ENCODE peak calls at places on chromosomes 4 and X, in five cellular contexts. One of them, this sample, is unnamed.

GRCh38 chrX:68718443-68718820 is 71.0 kb downstream of the STARD8 start:
- DNase-seq in stimulated activated CD8-positive, alpha-beta memory T cell treated with anti-CD3 and anti-CD28 coated beads, Interleukin-7, amount 100 ng/mL, for 1 hour: no peak
- DNase-seq in lower leg skin: no peak
- DNase-seq in tibial artery: no peak
- DNase-seq in T-helper 9 cell: no peak
- DNase-seq in this sample: no peak

GRCh38 chr4:154506253-154506652 is 14.7 kb upstream of the DCHS2 start:
- DNase-seq in stimulated activated CD8-positive, alpha-beta memory T cell treated with anti-CD3 and anti-CD28 coated beads, Interleukin-7, amount 100 ng/mL, for 1 hour: no peak
- DNase-seq in lower leg skin: no peak
- DNase-seq in tibial artery: no peak
- DNase-seq in T-helper 9 cell: no peak
- DNase-seq in this sample: no peak

GRCh38 chr4:145207934-145208333 is 27.5 kb upstream of the OTUD4 start:
- DNase-seq in stimulated activated CD8-positive, alpha-beta memory T cell treated with anti-CD3 and anti-CD28 coated beads, Interleukin-7, amount 100 ng/mL, for 1 hour: no peak
- DNase-seq in lower leg skin: no peak
- DNase-seq in tibial artery: no peak
- DNase-seq in T-helper 9 cell: no peak
- DNase-seq in this sample: no peak

GRCh38 chr4:134160211-134160610 is 41.4 kb downstream of the PABPC4L start:
- DNase-seq in stimulated activated CD8-positive, alpha-beta memory T cell treated with anti-CD3 and anti-CD28 coated beads, Interleukin-7, amount 100 ng/mL, for 1 hour: no peak
- DNase-seq in lower leg skin: no peak
- DNase-seq in tibial artery: no peak
- DNase-seq in T-helper 9 cell: no peak
- DNase-seq in this sample: no peak

GRCh38 chrX:332916-333610 is 14.5 kb upstream of the GTPBP6 start:
- DNase-seq in stimulated activated CD8-positive, alpha-beta memory T cell treated with anti-CD3 and anti-CD28 coated beads, Interleukin-7, amount 100 ng/mL, for 1 hour: no peak
- DNase-seq in lower leg skin: no peak
- DNase-seq in tibial artery: no peak
- DNase-seq in T-helper 9 cell: no peak
- DNase-seq in this sample: no peak

GRCh38 chrX:108312938-108313337 is 125.3 kb downstream of the COL4A6 start:
- DNase-seq in stimulated activated CD8-positive, alpha-beta memory T cell treated with anti-CD3 and anti-CD28 coated beads, Interleukin-7, amount 100 ng/mL, for 1 hour: no peak
- DNase-seq in lower leg skin: peak; percentile 39
- DNase-seq in tibial artery: no peak
- DNase-seq in T-helper 9 cell: no peak
- DNase-seq in this sample: no peak

GRCh38 chr4:173056271-173056670 is 112.3 kb upstream of the GALNT7 start:
- DNase-seq in stimulated activated CD8-positive, alpha-beta memory T cell treated with anti-CD3 and anti-CD28 coated beads, Interleukin-7, amount 100 ng/mL, for 1 hour: no peak
- DNase-seq in lower leg skin: no peak
- DNase-seq in tibial artery: no peak
- DNase-seq in T-helper 9 cell: no peak
- DNase-seq in this sample: no peak

GRCh38 chrX:11944486-11944885 is 186.4 kb downstream of the MSL3 start:
- DNase-seq in stimulated activated CD8-positive, alpha-beta memory T cell treated with anti-CD3 and anti-CD28 coated beads, Interleukin-7, amount 100 ng/mL, for 1 hour: no peak
- DNase-seq in lower leg skin: no peak
- DNase-seq in tibial artery: no peak
- DNase-seq in T-helper 9 cell: no peak
- DNase-seq in this sample: no peak

GRCh38 chrX:119693996-119694451 is 1.1 kb upstream of the SEPTIN6 start:
- DNase-seq in stimulated activated CD8-positive, alpha-beta memory T cell treated with anti-CD3 and anti-CD28 coated beads, Interleukin-7, amount 100 ng/mL, for 1 hour: no peak
- DNase-seq in lower leg skin: no peak
- DNase-seq in tibial artery: no peak
- DNase-seq in T-helper 9 cell: no peak
- DNase-seq in this sample: no peak

GRCh38 chr4:79886557-79886956 is 186.5 kb downstream of the ANTXR2 start:
- DNase-seq in stimulated activated CD8-positive, alpha-beta memory T cell treated with anti-CD3 and anti-CD28 coated beads, Interleukin-7, amount 100 ng/mL, for 1 hour: no peak
- DNase-seq in lower leg skin: no peak
- DNase-seq in tibial artery: no peak
- DNase-seq in T-helper 9 cell: no peak
- DNase-seq in this sample: no peak

GRCh38 chr4:152246659-152247058 is 289.2 kb downstream of the FBXW7 start:
- DNase-seq in stimulated activated CD8-positive, alpha-beta memory T cell treated with anti-CD3 and anti-CD28 coated beads, Interleukin-7, amount 100 ng/mL, for 1 hour: no peak
- DNase-seq in lower leg skin: no peak
- DNase-seq in tibial artery: no peak
- DNase-seq in T-helper 9 cell: no peak
- DNase-seq in this sample: peak; percentile 10

GRCh38 chr4:125115941-125116340 is 198.8 kb upstream of the FAT4 start:
- DNase-seq in stimulated activated CD8-positive, alpha-beta memory T cell treated with anti-CD3 and anti-CD28 coated beads, Interleukin-7, amount 100 ng/mL, for 1 hour: no peak
- DNase-seq in lower leg skin: no peak
- DNase-seq in tibial artery: no peak
- DNase-seq in T-helper 9 cell: no peak
- DNase-seq in this sample: no peak

GRCh38 chr4:153212755-153213154 is 8.5 kb downstream of the TRIM2 start:
- DNase-seq in stimulated activated CD8-positive, alpha-beta memory T cell treated with anti-CD3 and anti-CD28 coated beads, Interleukin-7, amount 100 ng/mL, for 1 hour: no peak
- DNase-seq in lower leg skin: no peak
- DNase-seq in tibial artery: no peak
- DNase-seq in T-helper 9 cell: no peak
- DNase-seq in this sample: no peak

This sample was measured in activated naive CD4-positive, alpha-beta T cell treated with Interleukin-2 at 50 U/mL for 16 hours.